ENCODE peak calls at places on chromosomes 5 and 9, in four cellular contexts. M, B, J and K are unnamed samples. For H3K4me1, the result is how much of the 10 kb centered on the place peaks cover.

GRCh38 chr5:97400537-97400936 is 217.5 kb upstream of the RIOK2 start:
- ATAC-seq in M (no peak), B (no peak), J (peak), K (no peak)

GRCh38 chr5:150085950-150086715 is at the start of gene CSF1R:
- ATAC-seq in B (peak), J (no peak), M (peak), K (no peak)

GRCh38 chr5:113050606-113051391 is 74.2 kb downstream of the DCP2 start:
- ATAC-seq in J (no peak), M (peak), B (no peak), K (peak)

GRCh38 chr5:74943905-74944304 is 77.7 kb upstream of the FAM169A start:
- ATAC-seq in B (no peak), M (no peak), J (peak), K (no peak)

GRCh38 chr9:82275531-82275930 is 287.0 kb downstream of the SPATA31D1 start:
- ATAC-seq in B (no peak), M (no peak), J (no peak), K (no peak)

GRCh38 chr9:83955985-83956287 is 24.1 kb downstream of the HNRNPK start:
- ATAC-seq in J (peak), M (no peak), B (peak), K (peak)

GRCh38 chr5:90994796-90995195 is 388.3 kb downstream of the ARRDC3 start:
- ATAC-seq in J (no peak), B (no peak), M (no peak), K (no peak)

GRCh38 chr9:130665431-130666392 is 1.3 kb downstream of the PRDM12 start:
- ATAC-seq in J (no peak), M (no peak), B (no peak), K (no peak)

GRCh38 chr5:139796061-139796806 is 626 bp downstream of the PSD2 start:
- ATAC-seq in M (no peak), B (no peak), J (no peak), K (peak)

GRCh38 chr5:56128166-56128565 is 105.0 kb downstream of the ANKRD55 start:
- ATAC-seq in M (no peak), J (no peak), B (no peak), K (no peak)

GRCh38 chr9:4298255-4299005 is 1.4 kb downstream of the GLIS3 start:
- ATAC-seq in J (peak), M (peak), B (no peak), K (no peak)

GRCh38 chr9:101465330-101465915 is 29.8 kb upstream of the ALDOB start:
- ATAC-seq in B (no peak), J (peak), M (peak), K (no peak)

GRCh38 chr9:134937566-134938345 is 20.0 kb upstream of the FCN1 start:
- ATAC-seq in M (no peak), B (no peak), J (no peak), K (no peak)

GRCh38 chr9:130963916-130964315 is 24.9 kb upstream of the FIBCD1 start:
- ATAC-seq in J (no peak), B (no peak), M (no peak), K (no peak)

GRCh38 chr5:39606592-39606990 is 181.8 kb upstream of the DAB2 start:
- ATAC-seq in M (no peak), B (no peak), J (no peak), K (no peak)

GRCh38 chr5:25241981-25242380 is 597.2 kb upstream of the CDH10 start:
- ATAC-seq in J (no peak), M (no peak), B (no peak), K (no peak)

GRCh38 chr5:149724130-149724850 is 5.8 kb upstream of the PPARGC1B start:
- ATAC-seq in M (no peak), B (no peak), J (no peak), K (no peak)

GRCh38 chr5:157286761-157287211 is 20.9 kb downstream of the CYFIP2 start:
- ATAC-seq in B (no peak), M (no peak), J (no peak), K (peak)

GRCh38 chr9:127568618-127568970 is 43.5 kb upstream of the STXBP1 start:
- ATAC-seq in J (peak), B (no peak), M (no peak), K (peak)

GRCh38 chr5:23072179-23072578 is 219.0 kb upstream of the CDH12 start:
- ATAC-seq in M (no peak), J (no peak), B (no peak), K (no peak)

GRCh38 chr5:31999470-31999869 is 174.6 kb downstream of the GOLPH3 start:
- ATAC-seq in B (no peak), J (peak), M (no peak), K (no peak)

GRCh38 chr5:2598503-2598902 is 153.0 kb downstream of the IRX2 start:
- ATAC-seq in M (no peak), J (no peak), B (no peak), K (no peak)

GRCh38 chr9:101332362-101332761 is 52.4 kb downstream of the BAAT start:
- ATAC-seq in B (no peak), M (no peak), J (no peak), K (no peak)

GRCh38 chr5:65623482-65623881 is 651 bp downstream of the TRIM23 start:
- ATAC-seq in B (no peak), J (peak), M (no peak), K (no peak)

GRCh38 chr9:108056805-108057386 is 567.3 kb upstream of the KLF4 start:
- ATAC-seq in J (no peak), M (peak), B (no peak), K (peak)

GRCh38 chr5:95780597-95780996 is 41.9 kb downstream of the GLRX start:
- ATAC-seq in B (no peak), M (peak), J (no peak), K (peak)

GRCh38 chr5:110063640-110064592 is 374.2 kb downstream of the MAN2A1 start:
- ATAC-seq in M (no peak), B (no peak), J (no peak), K (no peak)

GRCh38 chr5:10662083-10662482 is 98.2 kb downstream of the ANKRD33B start:
- ATAC-seq in J (no peak), M (no peak), B (no peak), K (no peak)

GRCh38 chr9:112680731-112681402 is 37.0 kb downstream of the INIP start:
- ATAC-seq in J (peak), M (no peak), B (no peak), K (no peak)
- H3K4me3 ChIP-seq in J (no peak), M (no peak), B (no peak), K (no peak)

GRCh38 chr9:111900081-111900805 is 3.6 kb downstream of the UGCG start:
- ATAC-seq in M (no peak), B (no peak), J (no peak), K (no peak)

GRCh38 chr9:111900934-111901612 is 4.5 kb downstream of the UGCG start:
- ATAC-seq in M (no peak), J (no peak), B (no peak), K (no peak)

GRCh38 chr9:111903996-111904395 is 7.4 kb downstream of the UGCG start:
- ATAC-seq in B (no peak), M (no peak), J (no peak), K (no peak)

GRCh38 chr9:111904889-111905288 is 8.3 kb downstream of the UGCG start:
- ATAC-seq in B (no peak), M (no peak), J (no peak), K (no peak)

GRCh38 chr9:111902396-111903147 is 6.0 kb downstream of the UGCG start:
- ATAC-seq in J (no peak), M (no peak), B (no peak), K (no peak)
- H3K4me1 ChIP-seq in J (half or more), M (under half), B (under half), K (under half)

DNA sequence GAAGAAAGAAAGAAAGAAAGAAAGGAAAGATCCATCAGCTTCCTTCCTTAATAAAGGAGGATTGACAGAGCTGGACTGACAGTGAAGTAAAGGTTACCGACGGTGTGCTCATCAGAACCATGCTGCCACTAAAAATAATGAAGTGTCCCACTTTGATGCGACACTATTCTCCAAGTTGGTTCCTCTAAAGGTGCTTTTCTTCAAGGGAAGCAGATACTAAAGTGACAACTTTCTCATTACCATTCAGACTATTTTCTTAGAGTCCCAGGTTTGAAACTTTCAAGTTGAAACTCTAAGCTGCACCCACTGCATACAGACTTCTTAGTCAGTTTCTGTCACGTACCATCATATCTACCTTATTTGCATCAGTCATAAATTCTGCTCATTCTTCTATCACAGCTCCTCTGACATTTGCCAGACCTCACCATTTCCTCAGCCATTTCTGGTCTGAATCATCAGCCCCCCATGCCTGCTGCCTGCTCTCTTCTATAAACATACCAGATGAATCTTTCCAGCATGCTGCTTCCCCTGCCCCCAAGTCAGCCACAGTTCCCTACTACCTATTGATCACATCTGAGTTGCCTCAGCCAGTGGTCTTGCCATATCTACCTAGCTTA is 177.6 kb downstream of the DEPDC1B start:
- ATAC-seq in B (no peak), M (no peak), J (no peak), K (no peak)
- H3K4me3 ChIP-seq in B (no peak), M (no peak), J (no peak), K (no peak)

GRCh38 chr5:154766558-154767281 is 11.5 kb downstream of the LARP1 start:
- ATAC-seq in B (no peak), M (no peak), J (no peak), K (no peak)
- H3K4me1 ChIP-seq in B (half or more), M (under half), J (half or more), K (under half)

DNA sequence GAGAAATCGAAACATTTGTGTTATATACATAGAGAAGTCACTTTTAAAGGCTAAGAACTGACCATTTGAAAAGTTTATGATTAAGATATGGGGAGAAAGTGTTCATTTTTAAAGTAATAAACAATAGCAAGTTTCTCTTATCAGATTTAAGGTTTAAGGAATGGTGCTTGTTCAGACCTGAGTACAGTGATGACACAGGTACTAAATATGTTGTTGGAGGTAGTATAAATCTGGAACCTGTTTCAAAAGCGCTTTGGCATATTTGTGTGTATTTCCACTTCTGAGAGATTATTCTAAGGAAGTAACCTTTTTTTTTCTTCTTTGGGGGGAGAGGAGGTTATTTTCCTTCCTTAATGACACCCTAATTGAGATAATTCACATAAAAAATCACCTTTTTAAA is 18.4 kb downstream of the CDC42SE2 start:
- ATAC-seq in M (peak), J (no peak), B (no peak), K (no peak)
- H3K4me3 ChIP-seq in M (no peak), J (no peak), B (peak), K (no peak)

DNA sequence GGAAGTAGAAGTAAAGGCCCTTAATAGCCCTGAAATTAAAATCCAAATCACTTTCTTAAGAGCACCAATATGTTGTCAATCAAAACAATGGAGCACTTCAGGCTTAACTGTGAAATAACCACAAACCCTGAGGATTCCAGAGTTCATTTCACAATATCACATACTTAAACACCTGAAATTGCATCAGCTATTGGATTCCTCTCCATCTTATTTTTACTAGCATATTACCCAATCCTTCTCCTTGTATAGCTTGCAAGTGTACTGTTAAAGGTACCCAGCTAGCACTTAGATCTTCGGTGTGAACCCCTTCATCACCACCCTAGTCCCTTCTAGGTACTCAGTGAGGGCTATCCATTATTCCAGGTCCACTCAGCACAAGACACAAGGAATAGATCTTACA is 287.3 kb downstream of the EFNA5 start:
- ATAC-seq in M (peak), J (no peak), B (no peak), K (no peak)
- H3K4me1 ChIP-seq in M (under half), J (under half), B (under half), K (under half)